ENCODE peak calls at places on chromosomes 7 and 10, in eight cellular contexts. Z is Peyer's patch, I is HepG2, U is cardiac fibroblast, C is lower lobe of right lung, G is AG04450, F is MM.1S, V is neural progenitor cell. T is an unnamed sample.

GRCh38 chr7:96093435-96093834 is 228.5 kb downstream of the SLC25A13 start:
- DNase-seq in Z (no peak), I (no peak), U (peak; percentile 90), C (no peak), G (peak; percentile 50), F (no peak), V (no peak), T (peak; percentile 69)

GRCh38 chr10:94232711-94233383 is 129.9 kb downstream of the NOC3L start:
- DNase-seq in Z (no peak), I (peak; percentile 25), U (peak; percentile 23), C (no peak), G (no peak), F (no peak), V (no peak), T (no peak)

GRCh38 chr7:146027243-146027642 is 89.4 kb upstream of the CNTNAP2 start:
- DNase-seq in Z (no peak), I (no peak), U (no peak), C (no peak), G (no peak), F (no peak), V (no peak), T (no peak)

GRCh38 chr7:138980575-138981285 is 459 bp downstream of the KIAA1549 start:
- DNase-seq in Z (no peak), I (no peak), U (peak; percentile 8), C (peak; percentile 50), G (no peak), F (peak; percentile 9), V (no peak), T (no peak)

GRCh38 chr7:106535234-106536026 is 125.5 kb downstream of the CCDC71L start:
- DNase-seq in Z (no peak), I (no peak), U (peak; percentile 17), C (no peak), G (no peak), F (no peak), V (no peak), T (peak; percentile 75)

GRCh38 chr10:90179696-90180407 is 478.5 kb downstream of the KIF20B start:
- DNase-seq in Z (peak; percentile 45), I (no peak), U (peak; percentile 98), C (no peak), G (peak; percentile 58), F (no peak), V (no peak), T (peak; percentile 97)

GRCh38 chr10:100651916-100652315 is 93.5 kb upstream of the PAX2 start:
- DNase-seq in Z (no peak), I (no peak), U (no peak), C (no peak), G (no peak), F (no peak), V (no peak), T (no peak)

GRCh38 chr10:113538131-113538530 is 14.7 kb upstream of the HABP2 start:
- DNase-seq in Z (no peak), I (no peak), U (no peak), C (no peak), G (no peak), F (no peak), V (no peak), T (no peak)

GRCh38 chr7:140639366-140640053 is 1.1 kb downstream of the DENND2A start:
- DNase-seq in Z (no peak), I (no peak), U (peak; percentile 55), C (no peak), G (peak; percentile 77), F (no peak), V (peak; percentile 49), T (peak; percentile 49)

GRCh38 chr10:112716924-112717348 is 233.1 kb upstream of the TCF7L2 start:
- DNase-seq in Z (peak; percentile 58), I (peak; percentile 96), U (peak; percentile 80), C (no peak), G (no peak), F (no peak), V (no peak), T (peak; percentile 78)

GRCh38 chr7:76260171-76260703 is 42.2 kb upstream of the HSPB1 start:
- DNase-seq in Z (no peak), I (peak; percentile 74), U (peak; percentile 28), C (no peak), G (no peak), F (no peak), V (peak; percentile 97), T (peak; percentile 31)

GRCh38 chr7:128932862-128933821 is 4.6 kb upstream of the IRF5 start:
- DNase-seq in Z (peak; percentile 84), I (no peak), U (peak; percentile 18), C (no peak), G (no peak), F (peak; percentile 97), V (no peak), T (no peak)

GRCh38 chr7:46134795-46135194 is 213.7 kb upstream of the IGFBP3 start:
- DNase-seq in Z (no peak), I (no peak), U (no peak), C (no peak), G (no peak), F (no peak), V (no peak), T (no peak)

GRCh38 chr10:43409385-43410109 is 561 bp upstream of the HNRNPF start:
- DNase-seq in Z (peak; percentile 80), I (no peak), U (peak; percentile 45), C (peak; percentile 82), G (no peak), F (peak; percentile 55), V (no peak), T (no peak)

GRCh38 chr7:122896509-122896908 is 10.2 kb upstream of the CADPS2 start:
- DNase-seq in Z (no peak), I (no peak), U (peak; percentile 28), C (no peak), G (no peak), F (no peak), V (no peak), T (no peak)

GRCh38 chr7:4725014-4725951 is 43.2 kb downstream of the FOXK1 start:
- DNase-seq in Z (peak; percentile 83), I (peak; percentile 74), U (peak; percentile 95), C (peak; percentile 90), G (peak; percentile 80), F (peak; percentile 79), V (peak; percentile 73), T (peak; percentile 95)

GRCh38 chr7:17680026-17680425 is 260.3 kb downstream of the SNX13 start:
- DNase-seq in Z (peak; percentile 66), I (no peak), U (peak; percentile 99), C (peak; percentile 52), G (peak; percentile 59), F (no peak), V (peak; percentile 73), T (peak; percentile 93)

GRCh38 chr10:29668628-29669027 is 33.9 kb upstream of the SVIL start:
- DNase-seq in Z (no peak), I (no peak), U (peak; percentile 81), C (no peak), G (no peak), F (no peak), V (no peak), T (peak; percentile 39)

GRCh38 chr10:91294134-91294906 is 73.9 kb downstream of the PCGF5 start:
- DNase-seq in Z (no peak), I (no peak), U (no peak), C (no peak), G (no peak), F (no peak), V (no peak), T (no peak)

GRCh38 chr10:82621680-82622079 is 746.7 kb downstream of the NRG3 start:
- DNase-seq in Z (no peak), I (no peak), U (no peak), C (no peak), G (no peak), F (no peak), V (no peak), T (no peak)

DNA sequence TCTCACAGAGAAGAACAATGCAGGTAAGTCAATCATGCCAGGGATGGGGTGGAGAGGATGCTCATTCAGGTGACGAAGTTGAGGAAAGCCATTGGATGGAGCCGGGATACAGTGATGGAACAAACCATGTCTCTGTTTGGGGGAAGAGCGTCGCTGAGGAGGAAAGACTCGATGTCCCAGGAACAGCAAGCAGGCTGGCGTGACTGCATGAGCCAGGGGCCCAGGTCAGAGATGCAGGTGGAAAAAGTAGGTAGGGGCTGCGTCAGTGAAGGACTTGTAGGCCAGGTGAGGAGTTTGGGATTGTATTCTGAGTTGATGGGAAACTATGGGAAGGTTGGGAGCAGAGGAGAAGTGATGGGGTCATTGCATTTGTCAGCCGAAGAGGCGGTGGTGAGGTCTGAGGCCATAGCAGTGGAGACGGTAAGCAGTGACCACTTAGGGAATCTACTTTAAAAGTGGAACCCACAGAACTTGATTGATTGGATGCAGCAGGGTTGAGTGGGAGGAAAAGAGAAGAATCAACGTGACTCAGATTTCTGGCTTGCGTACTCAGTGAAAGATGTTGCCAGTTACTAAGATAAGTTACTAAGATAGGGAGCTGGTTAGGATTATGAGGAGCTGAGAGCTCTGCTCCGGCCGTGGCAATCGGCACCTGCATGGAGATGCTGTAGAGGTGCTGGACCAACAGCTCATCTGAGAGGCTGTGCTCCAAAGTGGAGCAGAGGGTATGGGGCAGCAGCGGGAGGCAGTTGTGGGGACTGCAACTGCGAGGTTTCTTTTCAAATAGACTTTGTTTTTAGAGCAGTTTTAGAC is 12.5 kb upstream of the IL2RA start:
- DNase-seq in Z (no peak), I (no peak), U (no peak), C (no peak), G (peak; percentile 41), F (no peak), V (no peak), T (peak; percentile 59)
- H3K4me3 ChIP-seq in Z (no peak overlapping the region), I (no peak overlapping the region), U (no peak overlapping the region), C (no peak overlapping the region), G (no peak overlapping the region), F (no peak overlapping the region), V (no peak overlapping the region), T (no peak overlapping the region)

DNA sequence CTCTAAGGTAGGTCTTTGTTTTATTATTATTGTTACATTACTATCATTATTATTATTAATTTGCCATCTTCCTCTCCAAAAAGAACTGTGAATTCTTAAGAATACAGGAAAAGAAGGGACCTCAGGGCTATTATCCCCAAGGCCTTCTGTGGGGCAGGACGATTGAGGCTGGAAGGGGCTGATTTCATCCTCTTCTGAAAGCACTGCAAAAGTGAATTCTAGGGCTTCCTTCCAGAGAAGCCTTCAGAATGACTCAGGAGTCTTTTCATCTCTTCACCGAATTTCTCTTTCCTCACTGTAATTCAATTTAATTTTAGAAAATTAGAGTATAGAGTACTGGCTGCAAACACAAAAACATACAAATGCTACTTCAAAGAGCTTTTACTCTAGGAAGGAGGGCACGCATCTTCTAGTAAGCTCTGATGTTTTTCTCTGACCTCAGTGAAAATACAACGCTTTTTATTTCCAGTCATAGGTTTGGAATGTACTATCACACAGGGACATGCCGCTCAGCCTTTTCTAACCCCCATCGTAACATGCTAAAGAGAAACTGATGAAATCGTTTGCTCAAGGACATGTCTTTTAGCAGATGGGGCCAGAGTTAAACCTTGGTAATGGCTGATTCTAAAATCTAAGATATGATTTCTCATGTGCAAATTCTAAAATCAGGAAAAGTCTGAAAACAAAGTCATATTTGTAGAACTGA is 280.3 kb upstream of the PITRM1 start:
- DNase-seq in Z (no peak), I (no peak), U (peak; percentile 96), C (no peak), G (peak; percentile 65), F (no peak), V (no peak), T (peak; percentile 93)
- TF ChIP-seq CTCF in Z (no peak), I (no peak), U (no peak), C (no peak), G (no peak), F (no peak), V (no peak), T (no peak)

GRCh38 chr7:157348548-157348947 is 11.7 kb downstream of the DNAJB6 start:
- DNase-seq in Z (no peak), I (no peak), U (no peak), C (no peak), G (no peak), F (no peak), V (no peak), T (no peak)
- H3K4me3 ChIP-seq in Z (no peak overlapping the region), I (no peak overlapping the region), U (no peak overlapping the region), C (no peak overlapping the region), G (no peak overlapping the region), F (no peak overlapping the region), V (no peak overlapping the region), T (no peak overlapping the region)

GRCh38 chr7:87507446-87507845 is 32.0 kb upstream of the ABCB4 start:
- DNase-seq in Z (no peak), I (peak; percentile 16), U (no peak), C (no peak), G (no peak), F (no peak), V (peak; percentile 46), T (peak; percentile 3)
- TF ChIP-seq CTCF in Z (no peak), I (peak; percentile 68), U (no peak), C (no peak), G (peak; percentile 11), F (no peak), V (peak; percentile 46), T (no peak)

T was measured in foreskin fibroblast.